ENCODE peak calls at places on chromosomes 13 and 19, in four cellular contexts. F is psoas muscle, H is lower leg skin, W is heart right ventricle. E is an unnamed sample.

GRCh38 chr19:16112778-16113177 is 1.1 kb downstream of the RAB8A start:
- DNase-seq in W (no peak), F (peak), H (no peak), E (no peak)

GRCh38 chr19:681029-681626 is 4.9 kb downstream of the FSTL3 start:
- DNase-seq in W (peak), H (no peak), F (peak), E (no peak)

GRCh38 chr19:44640518-44640917 is 3.2 kb upstream of the PVR start:
- DNase-seq in H (no peak), W (no peak), F (no peak), E (no peak)

GRCh38 chr13:34671136-34671535 is 270.9 kb upstream of the NBEA start:
- DNase-seq in H (peak), F (peak), W (no peak), E (no peak)

GRCh38 chr19:6608950-6609349 is 18.0 kb upstream of the CD70 start:
- DNase-seq in W (no peak), H (no peak), F (no peak), E (no peak)

GRCh38 chr13:79398915-79399314 is 7.1 kb downstream of the RBM26 start:
- DNase-seq in F (no peak), H (no peak), W (no peak), E (no peak)

GRCh38 chr13:99658266-99658991 is 157.2 kb downstream of the TM9SF2 start:
- DNase-seq in W (peak), H (peak), F (peak), E (peak)

GRCh38 chr19:18297308-18297707 is 15.9 kb upstream of the JUND start:
- DNase-seq in H (no peak), W (no peak), F (no peak), E (no peak)

GRCh38 chr13:112704634-112705145 is 14.9 kb downstream of the ATP11A start:
- DNase-seq in W (no peak), F (peak), H (no peak), E (no peak)

GRCh38 chr19:7975037-7975436 is 30.4 kb downstream of the ELAVL1 start:
- DNase-seq in F (peak), W (peak), H (no peak), E (no peak)

GRCh38 chr13:34070006-34070405 is 252.1 kb downstream of the RFC3 start:
- DNase-seq in W (no peak), H (no peak), F (no peak), E (no peak)

GRCh38 chr13:23985846-23986245 is 88.5 kb upstream of the C1QTNF9B start:
- DNase-seq in F (no peak), H (no peak), W (no peak), E (no peak)

GRCh38 chr13:32645854-32646253 is 59.6 kb downstream of the PDS5B start:
- DNase-seq in F (no peak), W (no peak), H (no peak), E (no peak)

GRCh38 chr19:34269081-34269480 is 14.7 kb downstream of the GARRE1 start:
- DNase-seq in F (no peak), H (no peak), W (no peak), E (no peak)

GRCh38 chr13:76647550-76647949 is 238.7 kb downstream of the KCTD12 start:
- DNase-seq in W (no peak), H (no peak), F (no peak), E (no peak)

GRCh38 chr13:29457299-29457698 is 138.2 kb downstream of the SLC7A1 start:
- DNase-seq in F (no peak), W (no peak), H (no peak), E (no peak)

GRCh38 chr13:21124853-21125252 is 51.5 kb downstream of the SKA3 start:
- DNase-seq in F (no peak), H (no peak), W (no peak), E (peak)

GRCh38 chr19:19566306-19566705 is 28.2 kb downstream of the CILP2 start:
- DNase-seq in F (no peak), W (no peak), H (no peak), E (no peak)

GRCh38 chr13:93290503-93290902 is 63.9 kb downstream of the GPC6 start:
- DNase-seq in F (no peak), W (no peak), H (no peak), E (no peak)

GRCh38 chr19:16903347-16903746 is 14.5 kb downstream of the F2RL3 start:
- DNase-seq in H (no peak), W (no peak), F (peak), E (no peak)

GRCh38 chr13:52793507-52793906 is 53.9 kb upstream of the CNMD start:
- DNase-seq in F (no peak), H (no peak), W (no peak), E (no peak)

GRCh38 chr19:49566302-49566701 is 14.1 kb downstream of the NOSIP start:
- DNase-seq in F (no peak), W (no peak), H (no peak), E (no peak)

GRCh38 chr19:2424686-2425621 is 2.4 kb downstream of the TIMM13 start:
- DNase-seq in W (peak), H (no peak), F (peak), E (no peak)

GRCh38 chr13:98310485-98311199 is 133.6 kb upstream of the RNF113B start:
- DNase-seq in F (no peak), W (no peak), H (no peak), E (no peak)

GRCh38 chr13:45120967-45121366 is 657 bp downstream of the GTF2F2 start:
- DNase-seq in H (no peak), F (no peak), W (no peak), E (no peak)

GRCh38 chr13:45119469-45119989 is 781 bp upstream of the GTF2F2 start:
- DNase-seq in F (no peak), W (no peak), H (no peak), E (no peak)

GRCh38 chr13:45122941-45123340 is 2.6 kb downstream of the GTF2F2 start:
- DNase-seq in F (no peak), W (no peak), H (no peak), E (no peak)

GRCh38 chr13:45121421-45121820 is 1.1 kb downstream of the GTF2F2 start:
- DNase-seq in W (no peak), F (no peak), H (no peak), E (no peak)

GRCh38 chr13:45119990-45120864 is at the start of gene GTF2F2:
- DNase-seq in H (peak), F (peak), W (peak), E (peak)
- TF ChIP-seq CTCF in H (no peak), F (no peak), W (no peak), E (no peak)

DNA sequence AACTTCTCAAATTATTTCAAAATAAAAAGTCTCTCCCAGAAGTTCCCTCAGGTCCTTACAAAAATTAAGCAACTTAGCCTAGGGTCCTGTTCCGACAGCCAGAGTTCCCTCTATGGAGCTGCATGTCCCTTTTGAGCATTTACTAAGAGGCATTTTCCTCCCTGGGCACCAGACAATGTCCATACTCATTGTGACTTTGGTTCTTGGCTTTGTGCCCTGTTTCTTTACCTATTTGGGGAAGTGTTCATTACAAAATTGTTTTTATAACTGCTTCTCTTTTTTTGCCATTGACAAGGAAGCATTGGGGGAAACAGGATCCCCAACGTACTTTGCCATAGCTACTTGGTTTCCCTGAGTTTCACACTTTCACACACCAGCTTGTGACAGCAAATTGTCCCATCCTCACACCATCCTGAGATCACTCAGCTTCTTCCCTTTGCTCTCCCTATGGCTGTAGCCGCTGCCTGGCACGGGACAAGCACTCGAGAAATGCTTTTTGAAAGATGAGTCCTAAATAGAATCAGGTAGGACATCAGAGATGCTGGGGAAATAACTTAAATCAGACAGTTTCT is 81.1 kb upstream of the SIAH3 start:
- DNase-seq in W (no peak), F (no peak), H (no peak), E (no peak)
- TF ChIP-seq CTCF in W (no peak), F (no peak), H (no peak), E (no peak)

GRCh38 chr13:31012285-31013024 is 80.0 kb downstream of the TEX26 start:
- DNase-seq in F (no peak), H (no peak), W (no peak), E (no peak)
- TF ChIP-seq CTCF in F (no peak), H (no peak), W (peak), E (peak)

GRCh38 chr19:9580728-9581127 is 3.6 kb downstream of the ZNF121 start:
- DNase-seq in W (no peak), H (no peak), F (no peak), E (no peak)

GRCh38 chr19:9586764-9587163 is 2.5 kb upstream of the ZNF121 start:
- DNase-seq in W (peak), F (no peak), H (peak), E (peak)

GRCh38 chr19:9584073-9584833 is at the start of gene ZNF121:
- DNase-seq in F (peak), W (peak), H (peak), E (peak)
- TF ChIP-seq CTCF in F (no peak), W (no peak), H (no peak), E (no peak)

GRCh38 chr13:65929436-65929835 is 1300.7 kb downstream of the PCDH9 start:
- DNase-seq in H (no peak), F (no peak), W (no peak), E (no peak)
- TF ChIP-seq CTCF in H (no peak), F (no peak), W (no peak), E (no peak)

DNA sequence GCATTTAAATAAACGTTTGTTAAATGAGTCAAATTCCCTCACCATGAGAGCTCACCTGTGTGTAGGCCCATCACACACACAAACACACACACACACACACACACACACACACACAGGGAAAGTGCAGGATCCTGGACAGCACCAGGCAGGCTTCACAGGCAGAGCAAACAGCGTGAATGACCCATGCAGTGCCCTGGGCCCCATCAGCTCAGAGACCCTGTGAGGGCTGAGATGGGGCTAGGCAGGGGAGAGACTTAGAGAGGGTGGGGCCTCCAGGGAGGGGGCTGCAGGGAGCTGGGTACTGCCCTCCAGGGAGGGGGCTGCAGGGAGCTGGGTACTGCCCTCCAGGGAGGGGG is 8.5 kb upstream of the CEACAM5 start:
- DNase-seq in W (no peak), H (no peak), F (no peak), E (no peak)
- TF ChIP-seq CTCF in W (no peak), H (no peak), F (no peak), E (no peak)

GRCh38 chr13:69566104-69566716 is 541.4 kb upstream of the ATXN8OS start:
- DNase-seq in W (no peak), F (no peak), H (no peak), E (no peak)

GRCh38 chr13:69567514-69567913 is 540.1 kb upstream of the ATXN8OS start:
- DNase-seq in H (no peak), F (no peak), W (no peak), E (no peak)

DNA sequence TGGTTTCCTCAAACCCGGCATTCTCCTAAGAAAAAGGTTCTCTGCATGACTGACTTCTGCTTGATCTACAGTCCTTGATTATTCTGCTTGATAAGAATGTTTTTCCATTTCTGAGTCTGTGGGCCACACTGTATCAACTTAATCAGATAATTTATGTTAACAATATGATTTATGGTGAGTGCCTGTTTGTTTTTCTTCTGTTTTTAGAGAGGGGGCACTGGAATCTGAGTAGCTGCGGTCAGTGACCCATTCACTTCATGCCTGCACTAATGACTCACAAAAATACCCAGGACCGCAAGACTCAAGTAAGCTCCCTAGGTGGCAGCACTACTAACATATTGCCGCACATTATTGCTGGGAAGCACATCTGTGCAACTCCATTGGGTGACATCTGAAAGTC is 542.3 kb upstream of the ATXN8OS start:
- DNase-seq in W (no peak), H (no peak), F (no peak), E (no peak)
- TF ChIP-seq CTCF in W (no peak), H (no peak), F (no peak), E (no peak)

DNA sequence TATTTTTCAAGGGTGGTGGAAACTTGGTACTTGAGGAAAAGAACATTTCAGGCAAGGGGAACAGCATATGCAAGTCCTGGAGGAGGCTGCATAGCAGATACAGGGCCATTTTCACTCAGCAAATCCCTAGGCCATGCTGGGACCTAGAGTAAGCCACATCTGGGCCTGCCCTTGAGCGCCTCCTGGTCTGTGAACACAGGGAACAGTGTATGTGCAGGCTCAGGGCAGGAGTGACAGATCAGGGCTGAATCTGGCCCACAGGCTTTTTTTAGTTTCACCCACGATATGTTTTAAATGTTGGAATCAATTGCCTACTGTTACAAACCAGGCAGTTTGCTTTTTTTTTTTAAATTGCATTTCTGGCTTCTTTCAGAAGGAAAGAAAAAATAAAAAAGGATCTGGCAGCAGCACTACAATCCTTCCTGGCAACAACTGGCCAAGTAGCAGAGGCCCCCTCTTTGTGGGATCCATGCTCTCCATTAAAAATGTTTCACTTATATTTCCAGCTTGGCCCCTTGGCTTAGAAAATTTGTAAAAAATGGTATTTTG is 1.4 kb upstream of the TMEM145 start:
- DNase-seq in F (no peak), W (no peak), H (no peak), E (no peak)
- TF ChIP-seq CTCF in F (no peak), W (no peak), H (no peak), E (no peak)

GRCh38 chr13:110507678-110508381 is 53.7 kb downstream of the RAB20 start:
- DNase-seq in W (peak), F (peak), H (no peak), E (no peak)
- TF ChIP-seq CTCF in W (peak), F (no peak), H (no peak), E (no peak)

DNA sequence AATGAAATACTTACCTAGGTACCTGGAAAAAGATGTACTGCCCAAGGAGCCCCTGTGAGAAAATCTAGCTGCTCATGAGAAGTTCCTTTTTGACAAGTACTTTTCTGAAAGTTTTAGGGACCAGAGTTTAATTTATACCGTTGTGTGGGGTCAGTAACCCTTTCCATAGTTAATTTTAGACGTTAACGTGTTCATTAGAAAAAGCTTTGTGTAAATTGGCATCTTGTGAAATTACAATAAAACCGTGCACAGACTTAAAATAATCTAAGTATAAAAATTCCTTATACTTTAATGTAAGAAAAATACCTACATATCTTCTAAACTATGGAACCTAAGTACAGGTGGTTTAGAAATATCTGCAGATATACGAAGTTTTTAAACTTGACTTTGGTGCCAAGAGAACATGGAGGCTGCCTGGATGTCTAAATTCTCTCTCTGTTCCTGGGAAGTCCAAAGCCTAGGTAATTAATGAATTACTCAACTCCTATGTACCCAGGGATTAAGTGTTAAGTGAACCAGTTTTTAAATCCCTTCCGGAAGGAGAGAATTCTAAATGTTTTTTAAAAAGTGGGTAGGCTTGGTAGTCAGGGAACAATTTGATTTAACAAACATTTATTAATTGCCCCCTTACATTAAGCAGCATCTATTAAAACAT is 50.2 kb upstream of the PDX1 start:
- DNase-seq in W (no peak), H (no peak), F (no peak), E (no peak)
- TF ChIP-seq CTCF in W (no peak), H (no peak), F (no peak), E (peak)